ENCODE peak calls at places on chromosomes 6 and 20, in ten cellular contexts. One of them, this sample, is unnamed.

GRCh38 chr6:108876929-108877775 is 28.9 kb downstream of the ARMC2 start:
- DNase-seq in choroid plexus epithelial cell: peak
- DNase-seq in brain microvascular endothelial cell: peak
- DNase-seq in tibial artery: peak
- DNase-seq in heart right ventricle: peak
- DNase-seq in AG09309: peak
- DNase-seq in body of pancreas: peak
- DNase-seq in lung: peak
- DNase-seq in astrocyte of the spinal cord: peak
- DNase-seq in IMR-90: peak
- DNase-seq in this sample: no peak

GRCh38 chr6:106186172-106186571 is 100.0 kb downstream of the PRDM1 start:
- DNase-seq in choroid plexus epithelial cell: no peak
- DNase-seq in brain microvascular endothelial cell: no peak
- DNase-seq in tibial artery: no peak
- DNase-seq in heart right ventricle: no peak
- DNase-seq in AG09309: no peak
- DNase-seq in body of pancreas: no peak
- DNase-seq in lung: no peak
- DNase-seq in astrocyte of the spinal cord: no peak
- DNase-seq in IMR-90: no peak
- DNase-seq in this sample: no peak

GRCh38 chr20:57589728-57590484 is 29.0 kb downstream of the PCK1 start:
- DNase-seq in choroid plexus epithelial cell: no peak
- DNase-seq in brain microvascular endothelial cell: no peak
- DNase-seq in tibial artery: no peak
- DNase-seq in heart right ventricle: no peak
- DNase-seq in AG09309: no peak
- DNase-seq in body of pancreas: no peak
- DNase-seq in lung: no peak
- DNase-seq in astrocyte of the spinal cord: no peak
- DNase-seq in IMR-90: no peak
- DNase-seq in this sample: no peak

GRCh38 chr6:159817951-159818739 is 18.1 kb downstream of the PNLDC1 start:
- DNase-seq in choroid plexus epithelial cell: no peak
- DNase-seq in brain microvascular endothelial cell: no peak
- DNase-seq in tibial artery: peak
- DNase-seq in heart right ventricle: no peak
- DNase-seq in AG09309: no peak
- DNase-seq in body of pancreas: no peak
- DNase-seq in lung: no peak
- DNase-seq in astrocyte of the spinal cord: no peak
- DNase-seq in IMR-90: no peak
- DNase-seq in this sample: no peak

GRCh38 chr6:19052219-19052618 is 665.1 kb downstream of the RNF144B start:
- DNase-seq in choroid plexus epithelial cell: peak
- DNase-seq in brain microvascular endothelial cell: no peak
- DNase-seq in tibial artery: no peak
- DNase-seq in heart right ventricle: no peak
- DNase-seq in AG09309: peak
- DNase-seq in body of pancreas: no peak
- DNase-seq in lung: no peak
- DNase-seq in astrocyte of the spinal cord: peak
- DNase-seq in IMR-90: no peak
- DNase-seq in this sample: no peak

GRCh38 chr6:36963451-36964290 is 9.1 kb downstream of the PI16 start:
- DNase-seq in choroid plexus epithelial cell: no peak
- DNase-seq in brain microvascular endothelial cell: no peak
- DNase-seq in tibial artery: peak
- DNase-seq in heart right ventricle: no peak
- DNase-seq in AG09309: no peak
- DNase-seq in body of pancreas: peak
- DNase-seq in lung: peak
- DNase-seq in astrocyte of the spinal cord: no peak
- DNase-seq in IMR-90: no peak
- DNase-seq in this sample: no peak

GRCh38 chr6:3727593-3728108 is 23.9 kb downstream of the PXDC1 start:
- DNase-seq in choroid plexus epithelial cell: no peak
- DNase-seq in brain microvascular endothelial cell: no peak
- DNase-seq in tibial artery: peak
- DNase-seq in heart right ventricle: no peak
- DNase-seq in AG09309: no peak
- DNase-seq in body of pancreas: no peak
- DNase-seq in lung: no peak
- DNase-seq in astrocyte of the spinal cord: no peak
- DNase-seq in IMR-90: no peak
- DNase-seq in this sample: no peak

GRCh38 chr6:36822506-36823269 is 16.6 kb downstream of the CPNE5 start:
- DNase-seq in choroid plexus epithelial cell: no peak
- DNase-seq in brain microvascular endothelial cell: no peak
- DNase-seq in tibial artery: no peak
- DNase-seq in heart right ventricle: no peak
- DNase-seq in AG09309: no peak
- DNase-seq in body of pancreas: no peak
- DNase-seq in lung: no peak
- DNase-seq in astrocyte of the spinal cord: peak
- DNase-seq in IMR-90: no peak
- DNase-seq in this sample: no peak

GRCh38 chr6:48032156-48032555 is 78.8 kb downstream of the PTCHD4 start:
- DNase-seq in choroid plexus epithelial cell: peak
- DNase-seq in brain microvascular endothelial cell: peak
- DNase-seq in tibial artery: no peak
- DNase-seq in heart right ventricle: no peak
- DNase-seq in AG09309: peak
- DNase-seq in body of pancreas: no peak
- DNase-seq in lung: no peak
- DNase-seq in astrocyte of the spinal cord: peak
- DNase-seq in IMR-90: peak
- DNase-seq in this sample: no peak

GRCh38 chr20:47708953-47709833 is 76.1 kb downstream of the SULF2 start:
- DNase-seq in choroid plexus epithelial cell: no peak
- DNase-seq in brain microvascular endothelial cell: no peak
- DNase-seq in tibial artery: no peak
- DNase-seq in heart right ventricle: no peak
- DNase-seq in AG09309: no peak
- DNase-seq in body of pancreas: no peak
- DNase-seq in lung: no peak
- DNase-seq in astrocyte of the spinal cord: no peak
- DNase-seq in IMR-90: no peak
- DNase-seq in this sample: no peak

GRCh38 chr6:167341665-167342655 is 17.1 kb downstream of the TTLL2 start:
- DNase-seq in choroid plexus epithelial cell: no peak
- DNase-seq in brain microvascular endothelial cell: no peak
- DNase-seq in tibial artery: no peak
- DNase-seq in heart right ventricle: no peak
- DNase-seq in AG09309: no peak
- DNase-seq in body of pancreas: no peak
- DNase-seq in lung: no peak
- DNase-seq in astrocyte of the spinal cord: no peak
- DNase-seq in IMR-90: no peak
- DNase-seq in this sample: no peak

GRCh38 chr20:19408971-19409370 is 196.5 kb downstream of the SLC24A3 start:
- DNase-seq in choroid plexus epithelial cell: peak
- DNase-seq in brain microvascular endothelial cell: no peak
- DNase-seq in tibial artery: no peak
- DNase-seq in heart right ventricle: no peak
- DNase-seq in AG09309: no peak
- DNase-seq in body of pancreas: no peak
- DNase-seq in lung: no peak
- DNase-seq in astrocyte of the spinal cord: peak
- DNase-seq in IMR-90: no peak
- DNase-seq in this sample: no peak

GRCh38 chr6:154569136-154569862 is 58.8 kb upstream of the CNKSR3 start:
- DNase-seq in choroid plexus epithelial cell: no peak
- DNase-seq in brain microvascular endothelial cell: no peak
- DNase-seq in tibial artery: no peak
- DNase-seq in heart right ventricle: no peak
- DNase-seq in AG09309: no peak
- DNase-seq in body of pancreas: no peak
- DNase-seq in lung: no peak
- DNase-seq in astrocyte of the spinal cord: no peak
- DNase-seq in IMR-90: no peak
- DNase-seq in this sample: peak

GRCh38 chr6:108250240-108250866 is 10.5 kb downstream of the SNX3 start:
- DNase-seq in choroid plexus epithelial cell: peak
- DNase-seq in brain microvascular endothelial cell: peak
- DNase-seq in tibial artery: no peak
- DNase-seq in heart right ventricle: no peak
- DNase-seq in AG09309: no peak
- DNase-seq in body of pancreas: no peak
- DNase-seq in lung: no peak
- DNase-seq in astrocyte of the spinal cord: peak
- DNase-seq in IMR-90: peak
- DNase-seq in this sample: no peak

GRCh38 chr6:26328265-26328844 is 36.6 kb upstream of the BTN3A2 start:
- DNase-seq in choroid plexus epithelial cell: no peak
- DNase-seq in brain microvascular endothelial cell: no peak
- DNase-seq in tibial artery: no peak
- DNase-seq in heart right ventricle: no peak
- DNase-seq in AG09309: no peak
- DNase-seq in body of pancreas: no peak
- DNase-seq in lung: no peak
- DNase-seq in astrocyte of the spinal cord: peak
- DNase-seq in IMR-90: no peak
- DNase-seq in this sample: no peak
- H3K4me3 ChIP-seq in choroid plexus epithelial cell: peak
- H3K4me3 ChIP-seq in brain microvascular endothelial cell: peak
- H3K4me3 ChIP-seq in tibial artery: no peak
- H3K4me3 ChIP-seq in heart right ventricle: no peak
- H3K4me3 ChIP-seq in AG09309: no peak
- H3K4me3 ChIP-seq in body of pancreas: no peak
- H3K4me3 ChIP-seq in lung: no peak
- H3K4me3 ChIP-seq in astrocyte of the spinal cord: peak
- H3K4me3 ChIP-seq in IMR-90: peak
- H3K4me3 ChIP-seq in this sample: peak

GRCh38 chr20:43409041-43409913 is 48.4 kb upstream of the SRSF6 start:
- DNase-seq in choroid plexus epithelial cell: peak
- DNase-seq in brain microvascular endothelial cell: peak
- DNase-seq in tibial artery: no peak
- DNase-seq in heart right ventricle: no peak
- DNase-seq in AG09309: peak
- DNase-seq in body of pancreas: no peak
- DNase-seq in lung: no peak
- DNase-seq in astrocyte of the spinal cord: peak
- DNase-seq in IMR-90: peak
- DNase-seq in this sample: peak

GRCh38 chr20:43404880-43405279 is 52.8 kb upstream of the SRSF6 start:
- DNase-seq in choroid plexus epithelial cell: no peak
- DNase-seq in brain microvascular endothelial cell: no peak
- DNase-seq in tibial artery: no peak
- DNase-seq in heart right ventricle: no peak
- DNase-seq in AG09309: no peak
- DNase-seq in body of pancreas: no peak
- DNase-seq in lung: peak
- DNase-seq in astrocyte of the spinal cord: no peak
- DNase-seq in IMR-90: no peak
- DNase-seq in this sample: no peak
- TF ChIP-seq CTCF in choroid plexus epithelial cell: peak
- TF ChIP-seq CTCF in brain microvascular endothelial cell: peak
- TF ChIP-seq CTCF in tibial artery: no peak
- TF ChIP-seq CTCF in heart right ventricle: no peak
- TF ChIP-seq CTCF in AG09309: peak
- TF ChIP-seq CTCF in body of pancreas: no peak
- TF ChIP-seq CTCF in lung: no peak
- TF ChIP-seq CTCF in astrocyte of the spinal cord: peak
- TF ChIP-seq CTCF in IMR-90: peak
- TF ChIP-seq CTCF in this sample: peak

GRCh38 chr6:28736121-28736520 is 187.7 kb downstream of the TRIM27 start:
- DNase-seq in choroid plexus epithelial cell: no peak
- DNase-seq in brain microvascular endothelial cell: no peak
- DNase-seq in tibial artery: no peak
- DNase-seq in heart right ventricle: no peak
- DNase-seq in AG09309: no peak
- DNase-seq in body of pancreas: no peak
- DNase-seq in lung: no peak
- DNase-seq in astrocyte of the spinal cord: no peak
- DNase-seq in IMR-90: no peak
- DNase-seq in this sample: no peak

GRCh38 chr6:28741363-28741762 is 182.4 kb downstream of the TRIM27 start:
- DNase-seq in choroid plexus epithelial cell: no peak
- DNase-seq in brain microvascular endothelial cell: no peak
- DNase-seq in tibial artery: no peak
- DNase-seq in heart right ventricle: no peak
- DNase-seq in AG09309: no peak
- DNase-seq in body of pancreas: no peak
- DNase-seq in lung: no peak
- DNase-seq in astrocyte of the spinal cord: no peak
- DNase-seq in IMR-90: no peak
- DNase-seq in this sample: no peak

GRCh38 chr6:28738396-28738765 is 185.4 kb downstream of the TRIM27 start:
- DNase-seq in choroid plexus epithelial cell: no peak
- DNase-seq in brain microvascular endothelial cell: no peak
- DNase-seq in tibial artery: no peak
- DNase-seq in heart right ventricle: no peak
- DNase-seq in AG09309: no peak
- DNase-seq in body of pancreas: no peak
- DNase-seq in lung: no peak
- DNase-seq in astrocyte of the spinal cord: no peak
- DNase-seq in IMR-90: no peak
- DNase-seq in this sample: no peak

GRCh38 chr6:28734443-28734959 is 189.3 kb downstream of the TRIM27 start:
- DNase-seq in choroid plexus epithelial cell: no peak
- DNase-seq in brain microvascular endothelial cell: no peak
- DNase-seq in tibial artery: no peak
- DNase-seq in heart right ventricle: no peak
- DNase-seq in AG09309: no peak
- DNase-seq in body of pancreas: no peak
- DNase-seq in lung: no peak
- DNase-seq in astrocyte of the spinal cord: no peak
- DNase-seq in IMR-90: no peak
- DNase-seq in this sample: no peak

GRCh38 chr6:28737750-28738395 is 185.9 kb downstream of the TRIM27 start:
- DNase-seq in choroid plexus epithelial cell: no peak
- DNase-seq in brain microvascular endothelial cell: no peak
- DNase-seq in tibial artery: no peak
- DNase-seq in heart right ventricle: no peak
- DNase-seq in AG09309: no peak
- DNase-seq in body of pancreas: no peak
- DNase-seq in lung: no peak
- DNase-seq in astrocyte of the spinal cord: no peak
- DNase-seq in IMR-90: no peak
- DNase-seq in this sample: no peak
- H3K4me3 ChIP-seq in choroid plexus epithelial cell: no peak
- H3K4me3 ChIP-seq in brain microvascular endothelial cell: no peak
- H3K4me3 ChIP-seq in tibial artery: no peak
- H3K4me3 ChIP-seq in heart right ventricle: no peak
- H3K4me3 ChIP-seq in AG09309: no peak
- H3K4me3 ChIP-seq in body of pancreas: no peak
- H3K4me3 ChIP-seq in lung: no peak
- H3K4me3 ChIP-seq in astrocyte of the spinal cord: no peak
- H3K4me3 ChIP-seq in IMR-90: no peak
- H3K4me3 ChIP-seq in this sample: no peak

DNA sequence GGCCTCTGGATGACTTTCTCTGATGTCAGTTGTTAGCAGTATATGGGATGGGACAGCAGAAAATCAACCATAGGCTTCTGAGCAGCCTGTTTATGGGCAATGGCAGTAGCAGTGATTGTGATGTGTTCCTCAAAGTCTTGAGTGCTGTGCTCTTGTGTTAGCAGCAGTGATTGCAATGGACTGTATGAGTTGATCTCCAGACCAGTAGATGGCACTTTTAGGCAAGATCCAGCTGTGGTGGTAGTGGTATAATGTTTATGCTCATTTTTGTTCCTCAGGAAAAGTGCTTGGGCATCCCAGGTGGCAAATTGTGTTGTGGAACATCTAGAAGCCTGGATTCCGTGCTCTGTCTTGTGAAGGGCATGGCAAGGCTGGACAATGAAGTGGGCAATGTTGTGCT is 181.6 kb upstream of the SYNCRIP start:
- DNase-seq in choroid plexus epithelial cell: no peak
- DNase-seq in brain microvascular endothelial cell: no peak
- DNase-seq in tibial artery: no peak
- DNase-seq in heart right ventricle: no peak
- DNase-seq in AG09309: no peak
- DNase-seq in body of pancreas: no peak
- DNase-seq in lung: no peak
- DNase-seq in astrocyte of the spinal cord: no peak
- DNase-seq in IMR-90: no peak
- DNase-seq in this sample: no peak
- TF ChIP-seq CTCF in choroid plexus epithelial cell: no peak
- TF ChIP-seq CTCF in brain microvascular endothelial cell: no peak
- TF ChIP-seq CTCF in tibial artery: no peak
- TF ChIP-seq CTCF in heart right ventricle: no peak
- TF ChIP-seq CTCF in AG09309: no peak
- TF ChIP-seq CTCF in body of pancreas: peak
- TF ChIP-seq CTCF in lung: no peak
- TF ChIP-seq CTCF in astrocyte of the spinal cord: no peak
- TF ChIP-seq CTCF in IMR-90: no peak
- TF ChIP-seq CTCF in this sample: peak